ENCODE peak calls at places on chromosome 21, in four cellular contexts. E is K562, G is HepG2, C is GM12878. K is an unnamed sample.

GRCh38 chr21:28704746-28705145 is 287.9 kb downstream of the LTN1 start:
- DNase-seq in C (no peak), E (no peak), G (no peak), K (no peak)

GRCh38 chr21:31875424-31876097 is 2.7 kb downstream of the HUNK start:
- DNase-seq in E (no peak), C (no peak), G (no peak), K (no peak)

GRCh38 chr21:14871861-14872260 is 192.9 kb downstream of the NRIP1 start:
- DNase-seq in G (no peak), C (no peak), E (no peak), K (no peak)

GRCh38 chr21:31634993-31635392 is 24.5 kb upstream of the SOD1 start:
- DNase-seq in C (no peak), E (no peak), G (no peak), K (no peak)

GRCh38 chr21:37474342-37474741 is 107.8 kb downstream of the DYRK1A start:
- DNase-seq in C (no peak), G (no peak), E (no peak), K (no peak)

GRCh38 chr21:35968564-35968963 is 91.8 kb downstream of the SETD4 start:
- DNase-seq in G (no peak), E (no peak), C (no peak), K (no peak)

GRCh38 chr21:36719614-36720013 is 20.7 kb downstream of the SIM2 start:
- DNase-seq in C (no peak), E (no peak), G (no peak), K (no peak)

GRCh38 chr21:34890724-34891609 is 158.1 kb downstream of the RUNX1 start:
- DNase-seq in E (no peak), C (no peak), G (no peak), K (no peak)

GRCh38 chr21:40054403-40054802 is 187.2 kb downstream of the PCP4 start:
- DNase-seq in G (no peak), E (no peak), C (no peak), K (no peak)

GRCh38 chr21:42694751-42695150 is 41.3 kb downstream of the PDE9A start:
- DNase-seq in C (no peak), G (no peak), E (no peak), K (no peak)

GRCh38 chr21:35578350-35578782 is 482.0 kb downstream of the SETD4 start:
- DNase-seq in E (no peak), C (no peak), G (no peak), K (no peak)

GRCh38 chr21:21230672-21231071 is 232.5 kb downstream of the NCAM2 start:
- DNase-seq in G (no peak), C (no peak), E (no peak), K (no peak)

GRCh38 chr21:29105218-29105617 is 25.2 kb upstream of the MAP3K7CL start:
- DNase-seq in G (peak; percentile 8), E (no peak), C (no peak), K (no peak)

GRCh38 chr21:35023396-35024070 is 25.6 kb downstream of the RUNX1 start:
- DNase-seq in E (no peak), G (peak; percentile 95), C (no peak), K (no peak)

DNA sequence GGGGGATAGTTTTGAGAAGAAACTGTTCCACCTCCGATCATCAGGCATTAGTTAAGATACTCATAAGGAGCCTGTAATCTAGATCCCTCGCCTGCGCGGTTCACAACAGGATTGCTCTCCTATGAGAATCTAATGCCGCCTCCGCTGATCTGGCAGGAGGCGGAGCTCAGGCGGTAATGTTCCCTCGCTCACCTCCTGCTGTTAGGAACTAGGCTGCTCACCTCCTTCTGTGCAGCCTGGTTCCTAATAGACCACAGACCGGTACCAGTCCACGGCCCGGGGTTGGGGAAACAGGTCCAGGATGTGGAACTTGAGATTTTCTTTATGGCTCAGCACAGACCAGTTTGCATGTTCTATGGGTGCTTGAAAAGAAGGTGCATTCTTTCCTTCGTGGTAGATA is 27.2 kb upstream of the FAM3B start:
- DNase-seq in C (no peak), E (no peak), G (peak; percentile 5), K (no peak)
- TF ChIP-seq POLR2AphosphoS2 in C (no peak), E (no peak), G (no peak), K (no peak)

DNA sequence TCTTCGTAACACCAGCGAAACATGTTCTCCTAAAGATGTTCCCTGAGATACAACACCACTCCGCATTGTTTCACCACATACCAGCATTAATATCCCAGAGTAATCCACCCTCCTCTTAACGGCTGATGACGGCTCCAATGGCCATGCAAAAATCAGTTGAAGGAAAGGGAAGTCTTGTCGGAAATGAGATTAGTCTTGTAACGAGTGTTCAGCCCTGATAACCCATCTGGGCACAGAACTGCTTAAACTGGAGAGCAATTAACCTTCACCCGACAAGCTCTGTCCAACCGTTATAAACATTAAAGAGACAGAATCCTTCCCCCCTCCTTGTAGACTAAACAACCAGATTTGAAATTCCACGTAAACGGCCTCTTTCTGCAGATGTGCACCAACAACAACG is 21.9 kb downstream of the ERG start:
- DNase-seq in C (no peak), E (no peak), G (no peak), K (no peak)
- TF ChIP-seq POLR2AphosphoS2 in C (no peak), E (no peak), G (no peak), K (no peak)

DNA sequence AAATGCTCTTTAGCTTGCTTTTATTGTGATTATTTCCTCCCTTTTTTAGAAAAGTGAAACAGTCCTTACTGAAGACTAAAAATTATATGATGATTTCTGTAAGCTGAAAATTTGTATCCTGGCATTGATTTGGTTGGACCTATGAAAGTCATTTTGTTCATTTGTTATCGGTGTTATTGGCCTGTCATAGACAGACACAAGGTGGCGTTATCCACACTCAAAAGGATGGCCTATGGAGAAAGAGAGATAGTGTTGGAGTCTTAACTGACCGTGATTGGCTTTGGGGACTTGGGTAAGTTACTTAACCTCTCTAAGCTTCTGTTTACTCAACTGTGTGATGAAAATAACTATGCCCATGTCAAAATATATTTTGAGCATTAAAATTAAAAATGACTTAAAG is 203.6 kb upstream of the CHODL start:
- DNase-seq in G (peak; percentile 45), C (no peak), E (no peak), K (no peak)
- TF ChIP-seq POLR2AphosphoS2 in G (no peak), C (no peak), E (no peak), K (no peak)

GRCh38 chr21:33140288-33140687 is 70.3 kb downstream of the OLIG1 start:
- DNase-seq in C (no peak), G (no peak), E (no peak), K (no peak)

GRCh38 chr21:33133912-33134311 is 64.0 kb downstream of the OLIG1 start:
- DNase-seq in G (no peak), E (no peak), C (no peak), K (no peak)

GRCh38 chr21:33135925-33136324 is 66.0 kb downstream of the OLIG1 start:
- DNase-seq in C (no peak), G (no peak), E (no peak), K (no peak)

GRCh38 chr21:33136898-33137502 is 67.1 kb downstream of the OLIG1 start:
- DNase-seq in G (no peak), E (no peak), C (no peak), K (no peak)

DNA sequence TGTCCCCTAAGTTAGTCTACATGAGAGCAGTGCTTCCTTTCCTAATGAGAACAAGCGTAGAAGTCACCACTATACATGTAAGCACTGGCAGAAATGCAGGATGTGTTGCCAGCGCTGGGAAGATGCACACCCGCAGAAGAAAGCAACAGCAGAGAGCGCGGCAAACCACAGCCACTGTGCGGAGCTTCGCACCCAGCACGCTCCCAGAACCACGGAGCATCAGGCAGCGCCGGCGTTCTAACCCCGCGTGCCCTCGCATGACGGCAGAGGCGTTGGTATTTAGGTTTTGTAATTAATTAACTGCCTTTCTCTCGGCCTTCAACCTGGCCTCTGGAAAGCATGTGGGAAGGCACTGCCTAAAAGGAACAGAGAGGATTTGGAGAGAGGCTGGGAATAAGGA is 69.1 kb downstream of the OLIG1 start:
- DNase-seq in E (no peak), G (no peak), C (no peak), K (no peak)
- TF ChIP-seq POLR2AphosphoS2 in E (no peak), G (no peak), C (no peak), K (no peak)

GRCh38 chr21:46150491-46151121 is 4.8 kb downstream of the FTCD start:
- DNase-seq in E (no peak), G (no peak), C (no peak), K (no peak)

GRCh38 chr21:46151989-46152938 is 3.1 kb downstream of the FTCD start:
- DNase-seq in G (no peak), C (no peak), E (no peak), K (no peak)

GRCh38 chr21:46152939-46153258 is 2.5 kb downstream of the FTCD start:
- DNase-seq in G (no peak), C (no peak), E (no peak), K (no peak)

GRCh38 chr21:46150073-46150472 is 5.3 kb downstream of the FTCD start:
- DNase-seq in G (no peak), C (no peak), E (no peak), K (no peak)

GRCh38 chr21:46151261-46151988 is 4.0 kb downstream of the FTCD start:
- DNase-seq in C (no peak), E (no peak), G (no peak), K (no peak)
- TF ChIP-seq POLR2AphosphoS2 in C (no peak), E (no peak), G (no peak), K (no peak)

DNA sequence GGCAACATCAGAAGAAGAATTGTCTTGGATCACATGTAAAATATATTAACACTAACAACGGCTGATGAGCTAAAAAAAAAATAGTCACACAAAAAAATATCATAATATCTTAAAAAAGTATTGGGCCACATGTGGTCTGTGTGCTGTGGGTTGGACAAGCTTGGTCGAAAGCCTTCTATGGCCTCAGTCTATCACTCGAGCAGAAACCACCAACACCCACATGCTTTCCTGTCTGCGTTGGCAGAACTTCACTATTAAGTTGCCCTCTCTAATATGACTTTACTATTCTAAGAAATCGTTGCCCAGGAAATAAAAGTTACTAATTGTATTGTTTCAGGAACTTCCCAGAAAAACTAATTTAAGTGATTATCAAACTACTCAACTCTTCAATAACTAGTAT is 28.2 kb upstream of the ETS2 start:
- DNase-seq in E (no peak), G (no peak), C (no peak), K (no peak)
- TF ChIP-seq POLR2AphosphoS2 in E (no peak), G (no peak), C (no peak), K (no peak)

GRCh38 chr21:45150630-45151265 is 76.4 kb downstream of the ADARB1 start:
- DNase-seq in G (no peak), E (no peak), C (no peak), K (no peak)
- TF ChIP-seq POLR2AphosphoS2 in G (no peak), E (no peak), C (no peak), K (no peak)

K was measured in A549.